ENCODE peak calls at places on chromosomes 16 and 17, in seven cellular contexts. G is fibroblast of lung, X is Peyer's patch, M is right lobe of liver, U is thoracic aorta, V is neural progenitor cell, S is left ventricle myocardium inferior. I is an unnamed sample.

GRCh38 chr17:74519951-74520553 is 11.2 kb downstream of the CD300LB start:
- DNase-seq in G (no peak), X (peak; percentile 67), M (no peak), U (no peak), V (no peak), S (no peak), I (no peak)

GRCh38 chr16:74601131-74601871 is 5.6 kb downstream of the GLG1 start:
- DNase-seq in G (no peak), X (peak; percentile 71), M (no peak), U (no peak), V (no peak), S (no peak), I (no peak)

GRCh38 chr16:73057369-73058210 is 9.7 kb upstream of the ZFHX3 start:
- DNase-seq in G (peak; percentile 39), X (peak; percentile 50), M (no peak), U (no peak), V (peak; percentile 75), S (peak; percentile 48), I (no peak)

GRCh38 chr17:81418710-81419332 is 23.6 kb downstream of the BAHCC1 start:
- DNase-seq in G (peak; percentile 51), X (no peak), M (no peak), U (no peak), V (no peak), S (no peak), I (no peak)

GRCh38 chr16:21598676-21599157 is 660 bp upstream of the METTL9 start:
- DNase-seq in G (no peak), X (peak; percentile 53), M (no peak), U (no peak), V (no peak), S (no peak), I (no peak)

GRCh38 chr17:29663155-29663554 is 40.4 kb upstream of the CORO6 start:
- DNase-seq in G (peak; percentile 55), X (no peak), M (no peak), U (no peak), V (peak; percentile 10), S (no peak), I (peak; percentile 65)

GRCh38 chr17:61803216-61803615 is 60.1 kb downstream of the BRIP1 start:
- DNase-seq in G (no peak), X (no peak), M (no peak), U (no peak), V (no peak), S (no peak), I (no peak)

GRCh38 chr17:29107933-29108805 is 65.2 kb downstream of the PIPOX start:
- DNase-seq in G (peak; percentile 16), X (no peak), M (peak; percentile 94), U (no peak), V (no peak), S (peak; percentile 56), I (no peak)

GRCh38 chr17:8062435-8062806 is 23.6 kb downstream of the ALOX15B start:
- DNase-seq in G (peak; percentile 35), X (no peak), M (no peak), U (no peak), V (no peak), S (no peak), I (no peak)

GRCh38 chr17:47674503-47674902 is 19.5 kb upstream of the TBKBP1 start:
- DNase-seq in G (no peak), X (no peak), M (no peak), U (no peak), V (no peak), S (no peak), I (no peak)

GRCh38 chr17:78127240-78127887 is 1.2 kb downstream of the TMC6 start:
- DNase-seq in G (no peak), X (peak; percentile 89), M (peak; percentile 83), U (no peak), V (peak; percentile 50), S (peak; percentile 78), I (no peak)

GRCh38 chr17:74972107-74972972 is at the start of gene HID1:
- DNase-seq in G (no peak), X (peak; percentile 92), M (no peak), U (no peak), V (peak; percentile 91), S (peak; percentile 60), I (no peak)

GRCh38 chr17:55294042-55294751 is 29.4 kb downstream of the HLF start:
- DNase-seq in G (no peak), X (no peak), M (no peak), U (no peak), V (no peak), S (no peak), I (peak; percentile 75)

GRCh38 chr17:1228752-1229353 is 41.4 kb upstream of the BHLHA9 start:
- DNase-seq in G (no peak), X (no peak), M (no peak), U (no peak), V (peak; percentile 24), S (no peak), I (no peak)

GRCh38 chr17:73713136-73713535 is 68.9 kb upstream of the SDK2 start:
- DNase-seq in G (no peak), X (no peak), M (no peak), U (no peak), V (peak; percentile 56), S (no peak), I (no peak)

GRCh38 chr16:49355923-49356665 is 17.5 kb upstream of the C16orf78 start:
- DNase-seq in G (no peak), X (no peak), M (no peak), U (no peak), V (no peak), S (no peak), I (no peak)

GRCh38 chr16:76926595-76926994 is 264.4 kb upstream of the MON1B start:
- DNase-seq in G (no peak), X (no peak), M (no peak), U (no peak), V (no peak), S (peak; percentile 18), I (no peak)

GRCh38 chr17:17928422-17929386 is 43.5 kb downstream of the TOM1L2 start:
- DNase-seq in G (peak; percentile 75), X (peak; percentile 7), M (no peak), U (no peak), V (no peak), S (no peak), I (no peak)
- H3K4me3 ChIP-seq in G (no peak overlapping the region), X (no peak overlapping the region), M (no peak overlapping the region), U (no peak overlapping the region), V (no peak overlapping the region), S (no peak overlapping the region), I (no peak overlapping the region)

GRCh38 chr16:51141541-51141940 is 9.5 kb downstream of the SALL1 start:
- DNase-seq in G (no peak), X (no peak), M (no peak), U (no peak), V (no peak), S (no peak), I (no peak)

GRCh38 chr16:51143166-51143565 is 7.9 kb downstream of the SALL1 start:
- DNase-seq in G (no peak), X (no peak), M (no peak), U (no peak), V (peak; percentile 75), S (no peak), I (no peak)

GRCh38 chr16:51137097-51137496 is 14.0 kb downstream of the SALL1 start:
- DNase-seq in G (peak; percentile 47), X (no peak), M (peak; percentile 90), U (no peak), V (no peak), S (no peak), I (no peak)

GRCh38 chr16:51139568-51139967 is 11.5 kb downstream of the SALL1 start:
- DNase-seq in G (no peak), X (no peak), M (no peak), U (no peak), V (no peak), S (no peak), I (no peak)

DNA sequence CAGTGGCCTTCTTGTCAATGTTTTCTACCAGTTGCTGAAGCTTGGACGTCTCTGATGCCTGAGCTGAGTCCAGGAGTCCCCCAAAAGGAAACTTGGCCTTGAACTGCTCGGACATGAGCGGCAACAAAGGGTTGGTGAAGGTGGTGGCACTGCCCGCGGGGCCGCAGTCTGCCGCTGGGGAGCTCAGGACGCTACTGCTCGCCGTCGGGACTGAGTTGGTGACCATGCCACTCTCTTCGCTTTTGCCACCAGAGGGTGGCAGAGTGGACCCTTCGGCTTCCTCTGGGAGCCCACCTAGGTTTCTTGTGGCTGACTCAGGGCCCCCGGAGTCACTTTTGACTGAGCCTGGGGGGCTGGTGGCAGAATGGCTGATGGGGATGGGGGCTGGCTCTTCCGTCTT is 11.0 kb downstream of the SALL1 start:
- DNase-seq in G (no peak), X (no peak), M (no peak), U (no peak), V (no peak), S (no peak), I (no peak)
- TF ChIP-seq CTCF in G (no peak), X (no peak), M (no peak), U (no peak), V (peak; percentile 10), S (no peak), I (no peak)

GRCh38 chr16:16109453-16110110 is 113.7 kb downstream of the ABCC6 start:
- DNase-seq in G (no peak), X (no peak), M (no peak), U (no peak), V (no peak), S (no peak), I (no peak)

GRCh38 chr16:16108759-16109158 is 114.5 kb downstream of the ABCC6 start:
- DNase-seq in G (peak; percentile 21), X (no peak), M (no peak), U (no peak), V (no peak), S (no peak), I (no peak)

GRCh38 chr16:16105646-16106045 is 117.6 kb downstream of the ABCC6 start:
- DNase-seq in G (no peak), X (no peak), M (no peak), U (no peak), V (no peak), S (no peak), I (no peak)

GRCh38 chr16:16110111-16110490 is 113.2 kb downstream of the ABCC6 start:
- DNase-seq in G (no peak), X (no peak), M (no peak), U (no peak), V (no peak), S (no peak), I (no peak)

DNA sequence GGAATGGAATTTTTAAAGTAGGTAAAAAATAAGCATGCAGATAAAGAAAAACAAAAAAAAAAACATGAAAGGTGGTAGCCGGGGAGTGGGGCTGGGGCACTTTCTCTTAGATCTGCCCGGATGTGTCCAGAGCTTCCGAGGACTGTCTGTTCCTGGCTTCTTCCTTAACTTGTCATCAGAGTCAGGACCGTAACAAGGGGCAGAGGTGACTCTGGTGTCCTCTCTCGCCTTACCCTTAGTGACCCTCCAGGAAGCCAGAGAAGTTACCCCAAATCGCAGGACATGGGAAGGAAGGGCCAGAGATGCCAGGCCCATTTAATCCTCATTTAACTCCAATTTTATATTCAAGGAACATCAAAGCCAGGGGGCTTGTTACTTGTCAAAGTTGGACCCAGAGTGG is 115.5 kb downstream of the ABCC6 start:
- DNase-seq in G (no peak), X (no peak), M (no peak), U (no peak), V (no peak), S (no peak), I (no peak)
- H3K4me3 ChIP-seq in G (no peak overlapping the region), X (no peak overlapping the region), M (no peak overlapping the region), U (no peak overlapping the region), V (no peak overlapping the region), S (no peak overlapping the region), I (no peak overlapping the region)

DNA sequence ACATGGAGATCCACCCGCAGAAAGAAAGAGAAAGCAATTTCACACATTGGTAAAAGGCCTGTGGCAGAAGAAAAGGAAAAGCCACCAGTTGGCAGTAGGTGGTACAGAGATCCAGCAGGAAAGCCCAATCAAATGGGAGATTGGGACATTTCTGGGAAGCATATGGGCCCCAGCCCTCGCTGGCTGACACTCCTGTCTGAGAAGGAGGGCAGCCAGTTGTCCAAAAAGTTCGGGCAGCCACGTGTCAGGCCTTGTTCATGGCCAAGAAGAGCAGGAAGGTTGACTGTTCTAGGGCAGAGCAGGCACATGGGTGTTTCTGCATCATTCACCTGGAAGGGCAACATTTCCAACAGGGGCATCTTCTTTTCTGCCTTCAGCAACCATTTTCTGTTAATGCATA is 45.0 kb upstream of the MMP2 start:
- DNase-seq in G (no peak), X (no peak), M (no peak), U (no peak), V (no peak), S (no peak), I (no peak)
- TF ChIP-seq CTCF in G (no peak), X (no peak), M (no peak), U (no peak), V (no peak), S (no peak), I (no peak)

I was measured in AG10803.